ENCODE peak calls at places on chromosome 22, in six cellular contexts. Z, P, L, S, C and E are unnamed samples.

GRCh38 chr22:25930083-25930482 is 188.1 kb downstream of the MYO18B start:
- DNase-seq in Z (no peak), P (no peak), L (no peak), S (no peak), C (no peak), E (no peak)

GRCh38 chr22:48515571-48516200 is 1312.0 kb downstream of the BRD1 start:
- DNase-seq in Z (no peak), P (no peak), L (no peak), S (no peak), C (no peak), E (no peak)

GRCh38 chr22:38300197-38300945 is 16.9 kb downstream of the CSNK1E start:
- DNase-seq in Z (no peak), P (no peak), L (no peak), S (no peak), C (peak), E (no peak)

GRCh38 chr22:49936973-49937757 is 18.7 kb downstream of the CRELD2 start:
- DNase-seq in Z (no peak), P (peak), L (no peak), S (no peak), C (no peak), E (no peak)

GRCh38 chr22:19043111-19044085 is 78.8 kb downstream of the DGCR2 start:
- DNase-seq in Z (no peak), P (no peak), L (no peak), S (peak), C (peak), E (no peak)

GRCh38 chr22:31680764-31681624 is 19.0 kb upstream of the PISD start:
- DNase-seq in Z (peak), P (no peak), L (no peak), S (no peak), C (peak), E (no peak)

GRCh38 chr22:38744981-38745380 is 10.8 kb downstream of the SUN2 start:
- DNase-seq in Z (no peak), P (no peak), L (no peak), S (no peak), C (no peak), E (no peak)

GRCh38 chr22:46829140-46829891 is 66.9 kb downstream of the TBC1D22A start:
- DNase-seq in Z (peak), P (peak), L (no peak), S (no peak), C (no peak), E (peak)

GRCh38 chr22:50002791-50003190 is 9.8 kb downstream of the IL17REL start:
- DNase-seq in Z (no peak), P (peak), L (no peak), S (no peak), C (no peak), E (no peak)

GRCh38 chr22:48754611-48755331 is 1072.9 kb downstream of the BRD1 start:
- DNase-seq in Z (no peak), P (peak), L (no peak), S (peak), C (no peak), E (no peak)

GRCh38 chr22:49193901-49194465 is 633.7 kb downstream of the BRD1 start:
- DNase-seq in Z (no peak), P (no peak), L (no peak), S (no peak), C (peak), E (no peak)

GRCh38 chr22:30252411-30253204 is 6.0 kb upstream of the LIF start:
- DNase-seq in Z (no peak), P (no peak), L (no peak), S (no peak), C (no peak), E (peak)

GRCh38 chr22:50599816-50600454 is 658 bp upstream of the MAPK8IP2 start:
- DNase-seq in Z (no peak), P (peak), L (peak), S (no peak), C (peak), E (peak)

GRCh38 chr22:27485842-27486241 is 315.7 kb downstream of the MN1 start:
- DNase-seq in Z (no peak), P (no peak), L (no peak), S (no peak), C (no peak), E (no peak)

GRCh38 chr22:27489265-27489675 is 312.3 kb downstream of the MN1 start:
- DNase-seq in Z (peak), P (peak), L (no peak), S (no peak), C (no peak), E (peak)

GRCh38 chr22:27490080-27490479 is 311.5 kb downstream of the MN1 start:
- DNase-seq in Z (no peak), P (no peak), L (no peak), S (no peak), C (no peak), E (no peak)

GRCh38 chr22:27488456-27489224 is 312.9 kb downstream of the MN1 start:
- DNase-seq in Z (no peak), P (peak), L (no peak), S (no peak), C (no peak), E (no peak)

GRCh38 chr22:27487600-27488450 is 313.7 kb downstream of the MN1 start:
- DNase-seq in Z (peak), P (peak), L (no peak), S (no peak), C (no peak), E (peak)
- TF ChIP-seq CTCF in Z (no peak), P (no peak), L (no peak), S (no peak), C (no peak), E (no peak)

GRCh38 chr22:41994506-41994905 is 4.1 kb upstream of the WBP2NL start:
- DNase-seq in Z (no peak), P (no peak), L (no peak), S (no peak), C (no peak), E (no peak)

GRCh38 chr22:41998361-41999261 is at the start of gene WBP2NL:
- DNase-seq in Z (peak), P (no peak), L (peak), S (peak), C (peak), E (peak)

GRCh38 chr22:42000466-42000865 is 1.9 kb downstream of the WBP2NL start:
- DNase-seq in Z (no peak), P (no peak), L (no peak), S (no peak), C (no peak), E (no peak)

GRCh38 chr22:41995211-41995610 is 3.4 kb upstream of the WBP2NL start:
- DNase-seq in Z (no peak), P (no peak), L (no peak), S (no peak), C (no peak), E (no peak)

DNA sequence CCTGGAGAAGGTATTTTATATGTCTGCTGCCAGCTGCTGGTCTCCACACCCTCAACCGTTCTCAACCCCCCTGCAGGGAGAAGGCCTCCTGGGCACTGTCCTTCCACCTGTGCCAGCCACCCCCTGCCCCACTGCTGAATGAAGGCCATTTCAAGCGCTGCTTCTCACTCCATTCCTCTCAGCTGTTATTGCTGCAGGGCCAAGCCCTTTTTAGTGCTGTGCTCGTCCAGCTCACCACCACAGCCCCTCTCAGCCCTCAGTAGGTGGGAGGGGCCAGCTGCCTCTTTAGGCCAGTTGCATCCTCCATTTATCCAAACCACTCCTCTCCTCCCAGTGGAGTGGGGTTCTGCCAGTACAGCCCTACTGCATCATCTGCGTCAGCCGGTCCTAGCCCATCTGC is 1.8 kb upstream of the WBP2NL start:
- DNase-seq in Z (no peak), P (no peak), L (no peak), S (no peak), C (no peak), E (no peak)
- TF ChIP-seq CTCF in Z (no peak), P (no peak), L (no peak), S (no peak), C (no peak), E (no peak)

GRCh38 chr22:36571991-36572390 is 43.0 kb upstream of the EIF3D start:
- DNase-seq in Z (no peak), P (no peak), L (no peak), S (no peak), C (no peak), E (no peak)

GRCh38 chr22:36568846-36569245 is 39.9 kb upstream of the EIF3D start:
- DNase-seq in Z (no peak), P (no peak), L (no peak), S (no peak), C (no peak), E (no peak)

GRCh38 chr22:36573815-36574350 is 44.9 kb upstream of the EIF3D start:
- DNase-seq in Z (no peak), P (no peak), L (no peak), S (no peak), C (no peak), E (no peak)

GRCh38 chr22:36566720-36567119 is 37.8 kb upstream of the EIF3D start:
- DNase-seq in Z (no peak), P (no peak), L (no peak), S (no peak), C (no peak), E (no peak)

GRCh38 chr22:36569999-36570398 is 41.0 kb upstream of the EIF3D start:
- DNase-seq in Z (no peak), P (no peak), L (no peak), S (no peak), C (no peak), E (peak)
- TF ChIP-seq CTCF in Z (peak), P (peak), L (no peak), S (no peak), C (no peak), E (peak)

DNA sequence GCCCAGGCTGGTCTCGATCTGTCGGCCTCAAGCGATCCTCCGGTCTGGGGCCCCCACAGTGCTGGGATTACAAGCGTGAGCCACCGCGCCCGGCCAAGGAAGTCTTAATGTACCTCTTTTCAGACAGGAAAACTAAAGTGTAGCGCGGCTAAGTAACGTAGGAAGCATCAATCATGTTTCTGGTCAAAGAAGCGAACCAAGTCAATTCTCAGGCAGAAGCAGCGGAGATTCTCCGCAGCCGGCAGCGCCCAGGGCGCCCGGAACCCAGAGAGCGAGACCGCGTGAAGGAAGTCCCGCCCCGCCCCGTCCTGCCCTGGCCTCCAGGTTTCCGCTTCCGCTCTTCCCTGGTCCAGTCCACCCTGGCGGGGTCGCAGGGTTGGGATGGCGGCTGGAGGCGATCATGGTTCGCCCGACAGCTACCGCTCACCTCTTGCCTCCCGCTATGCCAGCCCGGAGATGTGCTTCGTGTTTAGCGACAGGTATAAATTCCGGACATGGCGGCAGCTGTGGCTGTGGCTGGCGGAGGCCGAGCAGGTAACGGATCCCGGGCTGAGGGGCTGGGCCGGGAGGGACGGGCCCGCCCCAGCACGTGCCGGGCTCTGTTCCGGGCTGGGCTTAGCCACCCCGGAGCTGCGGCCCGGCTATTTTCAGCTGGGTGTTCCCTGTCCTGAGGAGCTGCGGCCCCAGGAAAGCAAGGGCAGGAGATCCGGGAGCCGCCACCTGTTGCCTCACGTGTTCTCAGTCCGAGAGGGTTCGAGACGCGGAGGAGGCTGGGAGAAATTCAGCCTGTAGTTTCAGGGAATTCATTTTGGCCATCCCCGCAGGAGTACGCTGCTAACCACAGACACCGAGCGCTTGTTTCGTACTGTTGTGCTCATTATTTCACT is at the start of gene ADSL:
- DNase-seq in Z (peak), P (peak), L (peak), S (peak), C (peak), E (peak)
- TF ChIP-seq CTCF in Z (no peak), P (no peak), L (no peak), S (no peak), C (no peak), E (no peak)

DNA sequence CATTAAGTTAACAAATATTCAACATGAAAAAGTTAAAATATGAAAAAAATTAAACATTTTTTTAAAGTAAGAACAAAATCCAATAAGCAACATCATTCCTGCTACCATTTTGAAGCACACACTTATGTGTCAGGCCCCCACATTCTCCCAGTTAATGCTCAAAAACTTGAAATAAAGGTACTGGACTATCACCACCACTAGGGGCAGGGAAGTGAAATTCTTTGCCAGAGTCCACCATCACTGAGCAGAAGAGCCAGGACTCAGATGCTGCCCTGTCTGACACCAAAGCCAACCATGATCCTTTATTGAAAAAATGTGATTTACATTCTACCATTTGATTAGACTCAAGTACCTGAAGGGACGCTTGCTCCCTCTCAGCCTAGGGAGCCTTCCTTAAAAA is 39.1 kb downstream of the PITPNB start:
- DNase-seq in Z (peak), P (peak), L (peak), S (no peak), C (no peak), E (peak)
- TF ChIP-seq CTCF in Z (peak), P (peak), L (peak), S (peak), C (peak), E (peak)

GRCh38 chr22:43476751-43477150 is 64.9 kb downstream of the MPPED1 start:
- DNase-seq in Z (no peak), P (no peak), L (no peak), S (no peak), C (peak), E (no peak)

GRCh38 chr22:43479311-43479710 is 67.5 kb downstream of the MPPED1 start:
- DNase-seq in Z (no peak), P (no peak), L (no peak), S (no peak), C (peak), E (no peak)

GRCh38 chr22:43477151-43477725 is 65.4 kb downstream of the MPPED1 start:
- DNase-seq in Z (no peak), P (no peak), L (no peak), S (no peak), C (peak), E (no peak)

GRCh38 chr22:43478621-43479285 is 66.9 kb downstream of the MPPED1 start:
- DNase-seq in Z (no peak), P (no peak), L (no peak), S (no peak), C (peak), E (no peak)

DNA sequence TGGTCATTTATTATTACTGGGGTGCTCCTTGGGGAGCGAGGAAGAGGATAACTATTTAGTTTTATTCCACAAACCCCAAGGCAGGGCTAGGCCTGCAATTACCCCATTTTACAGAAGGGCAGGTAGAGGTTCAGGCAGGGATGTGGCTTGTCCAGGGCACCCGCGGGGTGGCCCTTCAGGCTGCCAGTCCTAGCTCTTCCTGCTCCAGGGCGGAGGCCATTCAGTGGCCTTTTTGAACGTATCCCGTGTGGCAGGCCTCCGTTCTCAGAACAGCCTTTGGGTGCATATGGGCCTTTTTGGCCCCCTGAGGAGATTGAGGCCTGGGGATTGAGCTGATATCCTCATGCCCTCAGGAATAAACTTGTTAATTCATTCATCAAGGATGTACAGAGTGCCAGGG is 66.2 kb downstream of the MPPED1 start:
- DNase-seq in Z (no peak), P (no peak), L (no peak), S (no peak), C (peak), E (no peak)
- TF ChIP-seq CTCF in Z (no peak), P (no peak), L (no peak), S (no peak), C (no peak), E (no peak)

GRCh38 chr22:24107668-24108067 is 73.6 kb upstream of the SUSD2 start:
- DNase-seq in Z (peak), P (no peak), L (no peak), S (peak), C (peak), E (no peak)

GRCh38 chr22:24108073-24108472 is 73.2 kb upstream of the SUSD2 start:
- DNase-seq in Z (no peak), P (no peak), L (no peak), S (no peak), C (no peak), E (no peak)

GRCh38 chr22:24105661-24106060 is 75.6 kb upstream of the SUSD2 start:
- DNase-seq in Z (no peak), P (no peak), L (no peak), S (peak), C (no peak), E (no peak)

GRCh38 chr22:24105018-24105360 is 76.3 kb upstream of the SUSD2 start:
- DNase-seq in Z (no peak), P (peak), L (no peak), S (peak), C (peak), E (no peak)

DNA sequence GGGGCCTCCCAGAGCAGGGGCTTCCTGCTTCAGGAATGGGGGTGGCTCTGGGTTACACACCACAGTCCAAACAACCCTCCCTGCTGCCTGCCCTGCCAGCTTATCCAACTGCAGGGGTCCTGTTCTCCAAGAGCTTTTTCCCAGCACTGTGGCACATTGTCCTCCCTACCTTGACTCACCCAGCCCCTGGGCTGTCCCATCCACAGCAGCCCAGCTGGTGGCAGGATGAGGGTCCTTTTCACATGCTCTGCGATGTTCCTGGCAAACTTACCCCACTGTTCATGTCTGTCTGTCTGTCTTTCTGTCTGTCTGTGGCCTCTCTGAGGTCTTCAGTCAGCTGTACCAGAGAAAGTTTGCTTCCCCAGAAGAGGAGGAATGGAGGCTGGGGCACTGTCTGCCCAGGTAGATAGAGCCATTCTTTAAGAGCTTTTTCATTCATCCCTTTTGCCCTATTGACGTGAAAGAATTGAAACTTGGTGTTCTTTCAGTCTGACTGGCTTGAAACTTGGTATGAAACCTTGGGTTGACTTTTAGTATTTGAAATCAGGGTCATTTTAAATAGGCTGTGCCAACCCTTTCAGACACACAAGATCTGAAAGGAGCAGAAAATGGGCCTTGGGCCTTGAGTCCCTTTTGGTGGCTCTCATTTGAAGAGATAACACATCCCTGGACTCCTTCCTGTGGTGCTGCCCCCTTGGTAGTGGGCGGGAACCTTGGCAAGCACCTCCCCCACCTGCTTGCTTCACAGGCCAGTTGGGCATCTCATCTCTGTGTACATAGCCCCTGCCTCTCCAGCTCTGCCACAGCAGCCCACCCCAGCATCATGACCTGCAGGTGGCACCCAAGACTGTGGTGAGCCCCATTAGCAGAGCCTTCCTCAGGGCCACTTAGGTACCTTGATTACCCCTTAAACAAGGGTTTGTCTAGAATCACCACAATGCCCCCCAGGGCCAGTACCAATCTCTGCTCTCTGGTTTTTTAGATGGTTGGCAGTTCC is 74.6 kb upstream of the SUSD2 start:
- DNase-seq in Z (no peak), P (no peak), L (peak), S (peak), C (no peak), E (no peak)
- TF ChIP-seq CTCF in Z (peak), P (no peak), L (peak), S (peak), C (peak), E (no peak)